ENCODE peak calls at places on chromosomes 16 and 17, in seven cellular contexts. One of them, this sample, is unnamed.

GRCh38 chr16:24834459-24835335 is 11.1 kb upstream of the SLC5A11 start:
- DNase-seq in stimulated activated CD8-positive, alpha-beta memory T cell treated with anti-CD3 and anti-CD28 coated beads, Interleukin-7, amount 100 ng/mL, for 24 hours: no peak
- DNase-seq in CD4-positive, alpha-beta T cell: no peak
- DNase-seq in activated CD4-positive, CD25-positive, alpha-beta regulatory T cell: no peak
- DNase-seq in stimulated activated CD4-positive, alpha-beta T cell treated with anti-CD3 and anti-CD28 coated beads, TNF-alpha, amount 100 ng/mL, for 1 hour: no peak
- DNase-seq in endothelial cell: peak; percentile 27
- DNase-seq in activated CD8-positive, alpha-beta memory T cell treated with anti-CD3 and anti-CD28 coated beads, Interleukin-2, amount 50 U/mL, for 48 hours: no peak
- DNase-seq in this sample: no peak

GRCh38 chr16:55700067-55700466 is 44.3 kb downstream of the SLC6A2 start:
- DNase-seq in stimulated activated CD8-positive, alpha-beta memory T cell treated with anti-CD3 and anti-CD28 coated beads, Interleukin-7, amount 100 ng/mL, for 24 hours: no peak
- DNase-seq in CD4-positive, alpha-beta T cell: no peak
- DNase-seq in activated CD4-positive, CD25-positive, alpha-beta regulatory T cell: no peak
- DNase-seq in stimulated activated CD4-positive, alpha-beta T cell treated with anti-CD3 and anti-CD28 coated beads, TNF-alpha, amount 100 ng/mL, for 1 hour: no peak
- DNase-seq in endothelial cell: no peak
- DNase-seq in activated CD8-positive, alpha-beta memory T cell treated with anti-CD3 and anti-CD28 coated beads, Interleukin-2, amount 50 U/mL, for 48 hours: no peak
- DNase-seq in this sample: no peak

GRCh38 chr17:36128411-36128978 is 24.9 kb downstream of the CCL4 start:
- DNase-seq in stimulated activated CD8-positive, alpha-beta memory T cell treated with anti-CD3 and anti-CD28 coated beads, Interleukin-7, amount 100 ng/mL, for 24 hours: no peak
- DNase-seq in CD4-positive, alpha-beta T cell: no peak
- DNase-seq in activated CD4-positive, CD25-positive, alpha-beta regulatory T cell: no peak
- DNase-seq in stimulated activated CD4-positive, alpha-beta T cell treated with anti-CD3 and anti-CD28 coated beads, TNF-alpha, amount 100 ng/mL, for 1 hour: no peak
- DNase-seq in endothelial cell: no peak
- DNase-seq in activated CD8-positive, alpha-beta memory T cell treated with anti-CD3 and anti-CD28 coated beads, Interleukin-2, amount 50 U/mL, for 48 hours: no peak
- DNase-seq in this sample: no peak

GRCh38 chr17:72118588-72119279 is 2.1 kb upstream of the SOX9 start:
- DNase-seq in stimulated activated CD8-positive, alpha-beta memory T cell treated with anti-CD3 and anti-CD28 coated beads, Interleukin-7, amount 100 ng/mL, for 24 hours: no peak
- DNase-seq in CD4-positive, alpha-beta T cell: no peak
- DNase-seq in activated CD4-positive, CD25-positive, alpha-beta regulatory T cell: no peak
- DNase-seq in stimulated activated CD4-positive, alpha-beta T cell treated with anti-CD3 and anti-CD28 coated beads, TNF-alpha, amount 100 ng/mL, for 1 hour: no peak
- DNase-seq in endothelial cell: peak; percentile 82
- DNase-seq in activated CD8-positive, alpha-beta memory T cell treated with anti-CD3 and anti-CD28 coated beads, Interleukin-2, amount 50 U/mL, for 48 hours: peak; percentile 71
- DNase-seq in this sample: peak; percentile 21

GRCh38 chr17:18946536-18946935 is 5.4 kb upstream of the SLC5A10 start:
- DNase-seq in stimulated activated CD8-positive, alpha-beta memory T cell treated with anti-CD3 and anti-CD28 coated beads, Interleukin-7, amount 100 ng/mL, for 24 hours: no peak
- DNase-seq in CD4-positive, alpha-beta T cell: no peak
- DNase-seq in activated CD4-positive, CD25-positive, alpha-beta regulatory T cell: no peak
- DNase-seq in stimulated activated CD4-positive, alpha-beta T cell treated with anti-CD3 and anti-CD28 coated beads, TNF-alpha, amount 100 ng/mL, for 1 hour: no peak
- DNase-seq in endothelial cell: no peak
- DNase-seq in activated CD8-positive, alpha-beta memory T cell treated with anti-CD3 and anti-CD28 coated beads, Interleukin-2, amount 50 U/mL, for 48 hours: no peak
- DNase-seq in this sample: no peak

GRCh38 chr16:79792952-79793351 is 192.4 kb upstream of the MAF start:
- DNase-seq in stimulated activated CD8-positive, alpha-beta memory T cell treated with anti-CD3 and anti-CD28 coated beads, Interleukin-7, amount 100 ng/mL, for 24 hours: no peak
- DNase-seq in CD4-positive, alpha-beta T cell: no peak
- DNase-seq in activated CD4-positive, CD25-positive, alpha-beta regulatory T cell: no peak
- DNase-seq in stimulated activated CD4-positive, alpha-beta T cell treated with anti-CD3 and anti-CD28 coated beads, TNF-alpha, amount 100 ng/mL, for 1 hour: no peak
- DNase-seq in endothelial cell: no peak
- DNase-seq in activated CD8-positive, alpha-beta memory T cell treated with anti-CD3 and anti-CD28 coated beads, Interleukin-2, amount 50 U/mL, for 48 hours: no peak
- DNase-seq in this sample: no peak

GRCh38 chr16:3578610-3579551 is 1.7 kb upstream of the NLRC3 start:
- DNase-seq in stimulated activated CD8-positive, alpha-beta memory T cell treated with anti-CD3 and anti-CD28 coated beads, Interleukin-7, amount 100 ng/mL, for 24 hours: peak; percentile 43
- DNase-seq in CD4-positive, alpha-beta T cell: peak; percentile 36
- DNase-seq in activated CD4-positive, CD25-positive, alpha-beta regulatory T cell: no peak
- DNase-seq in stimulated activated CD4-positive, alpha-beta T cell treated with anti-CD3 and anti-CD28 coated beads, TNF-alpha, amount 100 ng/mL, for 1 hour: peak; percentile 14
- DNase-seq in endothelial cell: no peak
- DNase-seq in activated CD8-positive, alpha-beta memory T cell treated with anti-CD3 and anti-CD28 coated beads, Interleukin-2, amount 50 U/mL, for 48 hours: peak; percentile 84
- DNase-seq in this sample: no peak

GRCh38 chr17:29594441-29595090 is 1.6 kb downstream of the ANKRD13B start:
- DNase-seq in stimulated activated CD8-positive, alpha-beta memory T cell treated with anti-CD3 and anti-CD28 coated beads, Interleukin-7, amount 100 ng/mL, for 24 hours: no peak
- DNase-seq in CD4-positive, alpha-beta T cell: no peak
- DNase-seq in activated CD4-positive, CD25-positive, alpha-beta regulatory T cell: no peak
- DNase-seq in stimulated activated CD4-positive, alpha-beta T cell treated with anti-CD3 and anti-CD28 coated beads, TNF-alpha, amount 100 ng/mL, for 1 hour: no peak
- DNase-seq in endothelial cell: no peak
- DNase-seq in activated CD8-positive, alpha-beta memory T cell treated with anti-CD3 and anti-CD28 coated beads, Interleukin-2, amount 50 U/mL, for 48 hours: no peak
- DNase-seq in this sample: no peak

GRCh38 chr17:37701424-37702020 is 43.3 kb downstream of the HNF1B start:
- DNase-seq in stimulated activated CD8-positive, alpha-beta memory T cell treated with anti-CD3 and anti-CD28 coated beads, Interleukin-7, amount 100 ng/mL, for 24 hours: peak; percentile 15
- DNase-seq in CD4-positive, alpha-beta T cell: peak; percentile 15
- DNase-seq in activated CD4-positive, CD25-positive, alpha-beta regulatory T cell: no peak
- DNase-seq in stimulated activated CD4-positive, alpha-beta T cell treated with anti-CD3 and anti-CD28 coated beads, TNF-alpha, amount 100 ng/mL, for 1 hour: peak; percentile 1
- DNase-seq in endothelial cell: peak; percentile 50
- DNase-seq in activated CD8-positive, alpha-beta memory T cell treated with anti-CD3 and anti-CD28 coated beads, Interleukin-2, amount 50 U/mL, for 48 hours: peak; percentile 71
- DNase-seq in this sample: no peak

GRCh38 chr17:20896153-20896649 is 146.6 kb downstream of the USP22 start:
- DNase-seq in stimulated activated CD8-positive, alpha-beta memory T cell treated with anti-CD3 and anti-CD28 coated beads, Interleukin-7, amount 100 ng/mL, for 24 hours: no peak
- DNase-seq in CD4-positive, alpha-beta T cell: peak; percentile 32
- DNase-seq in activated CD4-positive, CD25-positive, alpha-beta regulatory T cell: no peak
- DNase-seq in stimulated activated CD4-positive, alpha-beta T cell treated with anti-CD3 and anti-CD28 coated beads, TNF-alpha, amount 100 ng/mL, for 1 hour: peak; percentile 1
- DNase-seq in endothelial cell: no peak
- DNase-seq in activated CD8-positive, alpha-beta memory T cell treated with anti-CD3 and anti-CD28 coated beads, Interleukin-2, amount 50 U/mL, for 48 hours: peak; percentile 57
- DNase-seq in this sample: no peak

GRCh38 chr16:66494916-66495315 is 55.0 kb downstream of the TK2 start:
- DNase-seq in stimulated activated CD8-positive, alpha-beta memory T cell treated with anti-CD3 and anti-CD28 coated beads, Interleukin-7, amount 100 ng/mL, for 24 hours: no peak
- DNase-seq in CD4-positive, alpha-beta T cell: no peak
- DNase-seq in activated CD4-positive, CD25-positive, alpha-beta regulatory T cell: no peak
- DNase-seq in stimulated activated CD4-positive, alpha-beta T cell treated with anti-CD3 and anti-CD28 coated beads, TNF-alpha, amount 100 ng/mL, for 1 hour: no peak
- DNase-seq in endothelial cell: no peak
- DNase-seq in activated CD8-positive, alpha-beta memory T cell treated with anti-CD3 and anti-CD28 coated beads, Interleukin-2, amount 50 U/mL, for 48 hours: no peak
- DNase-seq in this sample: no peak